ENCODE peak calls at places on chromosomes 16 and 17, in four cellular contexts. One of them, this sample, is unnamed.

GRCh38 chr17:50587571-50587970 is 27.1 kb downstream of the CACNA1G start:
- DNase-seq in endodermal cell: no peak
- DNase-seq in psoas muscle: no peak
- DNase-seq in aorta: no peak
- DNase-seq in this sample: no peak

GRCh38 chr17:61399131-61400057 is at the start of gene TBX2:
- DNase-seq in aorta: peak; percentile 92
- DNase-seq in psoas muscle: peak; percentile 71
- DNase-seq in endodermal cell: peak; percentile 96
- DNase-seq in this sample: peak; percentile 91

GRCh38 chr16:85125570-85126382 is 13.5 kb upstream of the CIBAR2 start:
- DNase-seq in psoas muscle: peak; percentile 89
- DNase-seq in endodermal cell: no peak
- DNase-seq in aorta: no peak
- DNase-seq in this sample: no peak

GRCh38 chr16:49836668-49837067 is 19.2 kb downstream of the ZNF423 start:
- DNase-seq in psoas muscle: peak; percentile 39
- DNase-seq in endodermal cell: no peak
- DNase-seq in aorta: no peak
- DNase-seq in this sample: no peak

GRCh38 chr17:2138318-2138717 is 83.4 kb downstream of the HIC1 start:
- DNase-seq in aorta: peak; percentile 54
- DNase-seq in endodermal cell: peak; percentile 57
- DNase-seq in psoas muscle: no peak
- DNase-seq in this sample: no peak

GRCh38 chr16:89574681-89575246 is 794 bp upstream of the CPNE7 start:
- DNase-seq in aorta: peak; percentile 66
- DNase-seq in endodermal cell: peak; percentile 94
- DNase-seq in psoas muscle: no peak
- DNase-seq in this sample: peak; percentile 94

GRCh38 chr16:22328081-22328725 is 31.0 kb downstream of the POLR3E start:
- DNase-seq in psoas muscle: no peak
- DNase-seq in aorta: no peak
- DNase-seq in endodermal cell: no peak
- DNase-seq in this sample: no peak

GRCh38 chr17:56499799-56500388 is 93.6 kb upstream of the NOG start:
- DNase-seq in psoas muscle: no peak
- DNase-seq in endodermal cell: peak; percentile 65
- DNase-seq in aorta: no peak
- DNase-seq in this sample: no peak

GRCh38 chr16:30953511-30954124 is 3.9 kb upstream of the SETD1A start:
- DNase-seq in aorta: peak; percentile 78
- DNase-seq in psoas muscle: peak; percentile 81
- DNase-seq in endodermal cell: peak; percentile 95
- DNase-seq in this sample: peak; percentile 79

GRCh38 chr17:8173056-8173870 is 2.9 kb downstream of the TMEM107 start:
- DNase-seq in psoas muscle: peak; percentile 79
- DNase-seq in endodermal cell: peak; percentile 94
- DNase-seq in aorta: peak; percentile 85
- DNase-seq in this sample: peak; percentile 87

GRCh38 chr17:74485841-74486240 is 19.4 kb downstream of the CD300A start:
- DNase-seq in aorta: no peak
- DNase-seq in psoas muscle: no peak
- DNase-seq in endodermal cell: peak; percentile 28
- DNase-seq in this sample: no peak
- H3K4me3 ChIP-seq in aorta: no peak overlapping the region
- H3K4me3 ChIP-seq in psoas muscle: no peak overlapping the region
- H3K4me3 ChIP-seq in endodermal cell: no peak overlapping the region
- H3K4me3 ChIP-seq in this sample: no peak overlapping the region

GRCh38 chr17:64084940-64085649 is 44.8 kb downstream of the ERN1 start:
- DNase-seq in aorta: no peak
- DNase-seq in endodermal cell: no peak
- DNase-seq in psoas muscle: no peak
- DNase-seq in this sample: no peak
- H3K4me1 ChIP-seq in aorta: no peaks in the 10 kb centered on the region
- H3K4me1 ChIP-seq in endodermal cell: peaks cover 2% of the 10 kb centered on the region
- H3K4me1 ChIP-seq in psoas muscle: peaks cover 9% of the 10 kb centered on the region
- H3K4me1 ChIP-seq in this sample: peaks cover 54% of the 10 kb centered on the region

GRCh38 chr17:76076765-76077581 is 2.0 kb upstream of the ZACN start:
- DNase-seq in psoas muscle: peak; percentile 55
- DNase-seq in endodermal cell: peak; percentile 85
- DNase-seq in aorta: no peak
- DNase-seq in this sample: peak; percentile 85
- H3K4me3 ChIP-seq in psoas muscle: no peak overlapping the region
- H3K4me3 ChIP-seq in endodermal cell: peak overlapping the region; percentile 35
- H3K4me3 ChIP-seq in aorta: no peak overlapping the region
- H3K4me3 ChIP-seq in this sample: peak overlapping the region; percentile 8

DNA sequence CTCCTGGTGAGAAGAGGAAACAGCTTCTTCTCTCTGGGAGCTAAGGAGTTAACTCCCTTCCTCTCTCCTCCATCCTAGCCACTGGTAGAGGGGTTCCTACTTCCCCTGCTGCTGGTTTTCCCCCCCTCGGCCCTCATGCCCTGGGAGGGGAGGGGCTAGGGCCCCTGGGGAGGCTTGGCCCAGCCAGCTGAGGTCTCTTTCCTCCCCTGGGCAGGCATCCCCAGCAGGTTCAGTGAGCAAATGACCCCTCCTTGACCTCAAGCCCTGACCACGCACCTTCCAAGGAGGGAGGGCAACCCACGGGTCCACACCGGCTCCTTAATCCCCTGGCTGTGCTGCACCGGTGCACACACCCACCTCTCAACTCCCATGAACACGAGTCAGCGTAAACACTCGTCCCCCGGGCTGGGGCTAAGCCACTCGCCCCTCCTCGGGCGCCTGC is 33.9 kb downstream of the SRCIN1 start:
- DNase-seq in aorta: no peak
- DNase-seq in psoas muscle: no peak
- DNase-seq in endodermal cell: peak; percentile 75
- DNase-seq in this sample: no peak
- H3K4me1 ChIP-seq in aorta: no peaks in the 10 kb centered on the region
- H3K4me1 ChIP-seq in psoas muscle: peaks cover 3% of the 10 kb centered on the region
- H3K4me1 ChIP-seq in endodermal cell: no peaks in the 10 kb centered on the region
- H3K4me1 ChIP-seq in this sample: peaks cover 19% of the 10 kb centered on the region

DNA sequence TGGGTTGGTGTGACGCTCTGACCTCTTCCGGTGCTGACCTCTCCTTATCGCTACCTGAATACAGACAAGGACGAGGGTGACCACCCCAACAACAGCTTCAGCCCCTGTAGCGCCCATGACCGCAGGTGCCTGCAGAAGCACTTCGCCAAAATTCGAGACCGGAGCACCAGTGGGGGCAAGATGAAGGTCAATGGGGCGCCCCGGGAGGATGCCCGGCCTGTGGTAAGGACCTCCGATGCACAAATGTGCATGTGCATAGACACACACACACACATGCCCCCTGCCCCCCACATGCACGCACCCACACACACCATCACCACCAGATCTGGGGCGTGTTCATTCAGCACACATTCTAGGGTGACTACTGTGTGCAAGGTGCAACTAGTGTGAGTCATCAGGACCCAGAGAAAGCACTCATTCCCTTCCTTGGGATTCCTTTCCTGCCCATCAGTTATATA is 9.7 kb downstream of the IGFBP4 start:
- DNase-seq in psoas muscle: no peak
- DNase-seq in aorta: no peak
- DNase-seq in endodermal cell: no peak
- DNase-seq in this sample: no peak
- H3K4me3 ChIP-seq in psoas muscle: no peak overlapping the region
- H3K4me3 ChIP-seq in aorta: no peak overlapping the region
- H3K4me3 ChIP-seq in endodermal cell: no peak overlapping the region
- H3K4me3 ChIP-seq in this sample: no peak overlapping the region

GRCh38 chr17:28405632-28406477 is at the start of gene SLC46A1:
- DNase-seq in endodermal cell: peak; percentile 95
- DNase-seq in aorta: peak; percentile 81
- DNase-seq in psoas muscle: peak; percentile 78
- DNase-seq in this sample: peak; percentile 73
- H3K4me1 ChIP-seq in endodermal cell: peaks cover 15% of the 10 kb centered on the region
- H3K4me1 ChIP-seq in aorta: no peaks in the 10 kb centered on the region
- H3K4me1 ChIP-seq in psoas muscle: no peaks in the 10 kb centered on the region
- H3K4me1 ChIP-seq in this sample: peaks cover 13% of the 10 kb centered on the region

DNA sequence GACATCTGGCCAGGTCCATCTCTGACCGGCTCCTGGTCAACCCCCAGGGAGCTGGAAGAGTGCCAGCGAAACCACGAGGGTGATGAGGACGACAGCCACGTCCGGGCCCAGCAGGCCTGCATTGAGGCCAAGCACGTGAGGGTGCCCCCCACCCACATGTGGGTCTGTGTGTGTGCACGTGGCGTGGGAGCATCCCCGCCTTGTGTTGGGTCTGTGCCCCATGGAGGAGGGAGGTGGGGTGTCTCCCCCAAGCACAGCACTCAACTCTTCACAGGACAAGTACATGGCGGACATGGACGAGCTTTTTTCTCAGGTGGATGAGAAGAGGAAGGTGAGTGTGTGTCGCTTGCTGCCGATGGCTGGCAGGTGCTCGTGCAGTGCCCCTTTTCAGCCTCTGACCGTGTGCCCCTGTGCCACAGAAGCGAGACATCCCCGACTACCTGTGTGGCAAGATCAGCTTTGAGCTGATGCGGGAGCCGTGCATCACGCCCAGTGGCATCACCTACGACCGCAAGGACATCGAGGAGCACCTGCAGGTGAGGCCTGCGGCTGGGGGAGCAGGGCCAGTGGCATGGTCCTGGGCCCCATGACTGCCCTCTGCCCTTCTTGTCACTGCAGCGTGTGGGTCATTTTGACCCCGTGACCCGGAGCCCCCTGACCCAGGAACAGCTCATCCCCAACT is 1.7 kb downstream of the STUB1 start:
- DNase-seq in psoas muscle: no peak
- DNase-seq in endodermal cell: no peak
- DNase-seq in aorta: no peak
- DNase-seq in this sample: peak; percentile 71
- H3K4me3 ChIP-seq in psoas muscle: peak overlapping the region; percentile 85
- H3K4me3 ChIP-seq in endodermal cell: peak overlapping the region; percentile 91
- H3K4me3 ChIP-seq in aorta: no peak overlapping the region
- H3K4me3 ChIP-seq in this sample: no peak overlapping the region

This sample was measured in upper lobe of left lung.